ENCODE peak calls at places on chromosomes 3 and 15, in eight cellular contexts. F, G, H, L, K, E, Z and U are unnamed samples.

GRCh38 chr15:40956543-40956982 is 3.3 kb downstream of the CHAC1 start:
- DNase-seq in F (no peak), G (no peak), H (no peak), L (no peak), K (no peak), E (no peak), Z (no peak), U (no peak)

GRCh38 chr15:45130291-45131000 is 652 bp downstream of the DUOX1 start:
- DNase-seq in F (no peak), G (no peak), H (no peak), L (no peak), K (no peak), E (no peak), Z (no peak), U (peak)

GRCh38 chr15:74826372-74826819 is at the start of gene CPLX3:
- DNase-seq in F (no peak), G (peak), H (no peak), L (no peak), K (no peak), E (no peak), Z (no peak), U (peak)

GRCh38 chr3:31732548-31732947 is 199.8 kb downstream of the STT3B start:
- DNase-seq in F (no peak), G (no peak), H (no peak), L (no peak), K (peak), E (no peak), Z (no peak), U (no peak)

GRCh38 chr15:101479342-101479845 is 10.1 kb downstream of the PCSK6 start:
- DNase-seq in F (no peak), G (no peak), H (no peak), L (no peak), K (no peak), E (no peak), Z (no peak), U (peak)

GRCh38 chr3:125261031-125261430 is 48.5 kb upstream of the SLC12A8 start:
- DNase-seq in F (no peak), G (no peak), H (no peak), L (no peak), K (no peak), E (no peak), Z (no peak), U (no peak)

GRCh38 chr3:15148614-15149013 is 49.7 kb upstream of the RBSN start:
- DNase-seq in F (peak), G (peak), H (no peak), L (no peak), K (no peak), E (no peak), Z (no peak), U (peak)

GRCh38 chr15:80533934-80534333 is 129.8 kb downstream of the ARNT2 start:
- DNase-seq in F (no peak), G (no peak), H (no peak), L (no peak), K (no peak), E (no peak), Z (no peak), U (no peak)

GRCh38 chr3:31161889-31162288 is 267.4 kb upstream of the GADL1 start:
- DNase-seq in F (no peak), G (no peak), H (no peak), L (peak), K (no peak), E (no peak), Z (no peak), U (no peak)

GRCh38 chr15:51090753-51091152 is 4.0 kb downstream of the TNFAIP8L3 start:
- DNase-seq in F (peak), G (no peak), H (no peak), L (no peak), K (no peak), E (no peak), Z (no peak), U (no peak)

GRCh38 chr15:101337976-101338375 is 42.9 kb upstream of the SNRPA1 start:
- DNase-seq in F (no peak), G (no peak), H (no peak), L (no peak), K (no peak), E (no peak), Z (no peak), U (no peak)

GRCh38 chr3:50333744-50334328 is 5.8 kb upstream of the TUSC2 start:
- DNase-seq in F (peak), G (no peak), H (no peak), L (peak), K (peak), E (peak), Z (no peak), U (no peak)

GRCh38 chr15:29812384-29812694 is 9.9 kb downstream of the TJP1 start:
- DNase-seq in F (peak), G (no peak), H (no peak), L (peak), K (no peak), E (no peak), Z (peak), U (no peak)

GRCh38 chr3:58858126-58858525 is 191.6 kb upstream of the FAM3D start:
- DNase-seq in F (no peak), G (no peak), H (no peak), L (peak), K (no peak), E (no peak), Z (no peak), U (no peak)

GRCh38 chr3:40309439-40309924 is at the start of gene EIF1B:
- DNase-seq in F (peak), G (peak), H (peak), L (peak), K (peak), E (peak), Z (peak), U (peak)

GRCh38 chr3:99410789-99411311 is 227.5 kb upstream of the COL8A1 start:
- DNase-seq in F (peak), G (peak), H (no peak), L (peak), K (no peak), E (no peak), Z (no peak), U (no peak)

GRCh38 chr3:185959609-185960517 is 22.0 kb upstream of the TRA2B start:
- DNase-seq in F (peak), G (no peak), H (no peak), L (peak), K (no peak), E (no peak), Z (no peak), U (no peak)

DNA sequence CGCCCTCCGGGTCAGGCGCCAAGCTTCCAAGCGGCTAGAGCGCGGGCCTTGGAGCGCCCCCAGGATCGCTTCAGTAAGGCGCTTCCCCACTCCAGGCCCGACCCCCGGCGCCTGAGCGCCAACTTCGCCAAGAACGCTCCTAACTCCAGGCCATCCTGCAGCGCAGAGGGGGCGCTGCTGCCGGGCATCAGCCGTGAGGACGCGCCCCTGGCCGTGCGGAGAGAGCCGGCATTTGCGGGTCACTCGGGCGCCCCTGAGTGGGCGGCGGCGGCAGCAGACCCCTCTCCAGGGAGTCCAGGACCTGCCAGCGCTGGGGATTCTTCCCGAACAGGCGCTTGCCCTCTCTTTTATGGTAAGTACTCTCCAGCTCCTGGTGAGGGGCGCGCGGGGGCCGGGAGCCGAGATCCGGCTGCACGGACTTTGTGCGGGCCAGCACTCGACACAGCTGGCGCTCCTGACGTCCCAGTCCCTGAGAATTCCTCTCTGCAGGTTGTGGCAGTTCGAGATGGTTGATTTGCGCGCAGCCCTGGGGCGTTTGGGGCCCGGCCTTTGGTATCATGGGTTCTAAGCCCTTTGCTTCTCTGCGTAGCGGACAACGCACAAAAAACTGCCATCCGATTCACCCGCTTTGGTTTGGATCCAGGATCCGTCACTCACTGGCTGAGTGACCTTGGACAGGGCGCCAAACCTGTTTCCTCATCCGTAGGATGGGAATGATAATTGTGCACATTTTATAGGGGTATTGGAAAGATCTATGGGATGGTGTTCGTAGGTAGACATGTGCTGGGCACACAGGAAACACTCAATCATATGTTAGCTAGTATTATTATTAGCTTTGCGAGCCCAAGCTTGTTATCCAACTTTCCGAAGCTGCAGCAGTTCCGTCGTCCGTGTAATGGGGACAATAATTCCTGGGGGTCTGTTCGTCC is 758 bp downstream of the SPSB4 start:
- DNase-seq in F (no peak), G (peak), H (no peak), L (peak), K (peak), E (no peak), Z (no peak), U (peak)
- H3K4me3 ChIP-seq in F (no peak), G (peak), H (no peak), L (no peak), K (peak), E (peak), Z (no peak), U (peak)

GRCh38 chr15:95608371-95608770 is 722.1 kb upstream of the NR2F2 start:
- DNase-seq in F (no peak), G (no peak), H (no peak), L (no peak), K (no peak), E (no peak), Z (no peak), U (no peak)

GRCh38 chr15:95615436-95615835 is 715.1 kb upstream of the NR2F2 start:
- DNase-seq in F (peak), G (no peak), H (no peak), L (no peak), K (no peak), E (no peak), Z (no peak), U (no peak)

GRCh38 chr15:95606551-95606950 is 723.9 kb upstream of the NR2F2 start:
- DNase-seq in F (no peak), G (no peak), H (no peak), L (no peak), K (no peak), E (no peak), Z (no peak), U (no peak)

GRCh38 chr15:95609096-95609495 is 721.4 kb upstream of the NR2F2 start:
- DNase-seq in F (peak), G (no peak), H (no peak), L (peak), K (no peak), E (no peak), Z (no peak), U (no peak)

GRCh38 chr15:95610945-95611344 is 719.6 kb upstream of the NR2F2 start:
- DNase-seq in F (no peak), G (peak), H (no peak), L (no peak), K (no peak), E (no peak), Z (no peak), U (no peak)
- H3K4me3 ChIP-seq in F (no peak), G (no peak), H (no peak), L (no peak), K (no peak), E (no peak), Z (no peak), U (no peak)

GRCh38 chr3:126525091-126525852 is 1.3 kb downstream of the CHST13 start:
- DNase-seq in F (no peak), G (no peak), H (no peak), L (no peak), K (no peak), E (no peak), Z (no peak), U (peak)

GRCh38 chr3:126526668-126527005 is 2.7 kb downstream of the CHST13 start:
- DNase-seq in F (no peak), G (no peak), H (no peak), L (no peak), K (no peak), E (no peak), Z (no peak), U (no peak)

GRCh38 chr3:126523745-126524428 is at the start of gene CHST13:
- DNase-seq in F (peak), G (peak), H (no peak), L (peak), K (peak), E (no peak), Z (no peak), U (peak)

GRCh38 chr3:126525853-126526667 is 2.1 kb downstream of the CHST13 start:
- DNase-seq in F (no peak), G (no peak), H (no peak), L (no peak), K (no peak), E (no peak), Z (no peak), U (no peak)

DNA sequence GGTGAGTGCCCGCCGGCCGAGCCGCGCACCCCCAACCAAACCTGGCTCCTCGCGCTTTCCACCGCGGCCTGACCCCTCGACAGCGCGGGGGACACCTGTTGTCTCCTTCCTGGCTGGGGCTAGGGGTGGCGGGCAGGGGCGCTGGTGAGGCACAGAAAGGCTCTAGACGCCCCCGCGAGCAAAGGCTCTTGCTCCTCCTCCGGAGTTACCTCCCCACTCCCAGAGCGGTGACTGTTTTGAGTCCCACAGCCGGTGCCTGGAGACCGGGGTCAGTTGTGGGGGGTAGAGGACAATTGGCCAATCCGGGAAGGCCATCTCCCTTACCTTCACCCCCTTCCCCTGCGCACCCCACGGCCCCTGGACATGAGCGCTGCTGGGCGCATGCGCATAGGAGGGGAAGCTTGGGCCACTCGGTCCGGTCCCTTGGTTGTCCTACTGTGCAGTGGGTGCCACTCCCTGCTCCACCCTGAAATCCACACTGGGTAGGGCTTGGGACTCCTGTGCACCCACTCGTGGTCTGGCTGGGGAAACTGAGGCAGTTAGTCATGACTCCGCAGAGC is 554 bp downstream of the CHST13 start:
- DNase-seq in F (no peak), G (no peak), H (no peak), L (no peak), K (peak), E (no peak), Z (no peak), U (no peak)
- H3K4me3 ChIP-seq in F (no peak), G (peak), H (peak), L (peak), K (peak), E (peak), Z (peak), U (peak)

DNA sequence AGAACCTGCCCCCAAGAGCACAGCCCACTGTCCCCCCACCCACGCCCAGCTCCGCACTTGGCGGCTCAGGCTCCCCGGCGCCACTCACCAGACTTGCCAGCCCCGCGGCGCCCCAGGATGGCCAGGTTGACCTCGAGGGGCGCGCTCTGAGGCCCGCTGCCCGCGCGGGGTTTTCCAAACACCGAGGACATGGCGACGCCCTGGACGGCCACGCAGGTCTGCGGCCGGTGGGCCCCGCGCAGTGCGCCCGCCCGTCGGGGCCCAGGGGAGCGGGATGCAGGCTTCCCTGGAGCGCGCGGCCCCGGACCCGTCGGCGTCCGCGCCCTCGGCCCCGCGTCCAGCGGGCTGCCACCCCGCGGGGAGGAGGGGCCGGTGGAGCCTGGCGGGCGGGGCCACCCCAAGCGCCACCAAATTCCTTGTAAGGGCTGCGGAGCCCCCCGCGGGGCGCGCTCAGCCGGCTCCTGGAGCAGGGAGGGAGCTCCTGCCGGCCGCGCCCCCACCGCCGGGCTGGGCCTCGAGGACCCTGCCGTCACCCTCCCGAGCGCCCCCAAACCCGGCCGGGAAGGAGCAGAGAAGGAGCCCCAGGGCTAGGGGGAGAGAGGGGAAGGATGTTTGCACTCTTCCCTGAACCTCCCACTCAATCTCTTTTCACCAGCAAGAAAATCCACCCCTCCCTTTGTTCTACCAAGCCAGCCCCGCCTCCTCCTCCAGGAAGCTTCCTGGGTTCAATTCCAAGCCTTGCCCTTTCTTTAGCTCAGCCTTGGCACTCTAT is at the start of gene RASL12:
- DNase-seq in F (no peak), G (peak), H (no peak), L (no peak), K (peak), E (no peak), Z (no peak), U (peak)
- H3K4me3 ChIP-seq in F (peak), G (peak), H (peak), L (peak), K (peak), E (peak), Z (no peak), U (peak)

GRCh38 chr3:177443469-177443868 is 246.2 kb upstream of the TBL1XR1 start:
- DNase-seq in F (peak), G (no peak), H (peak), L (peak), K (no peak), E (no peak), Z (no peak), U (no peak)

GRCh38 chr3:177440456-177441105 is 243.3 kb upstream of the TBL1XR1 start:
- DNase-seq in F (no peak), G (no peak), H (no peak), L (peak), K (no peak), E (no peak), Z (no peak), U (no peak)

GRCh38 chr3:177441281-177441812 is 244.1 kb upstream of the TBL1XR1 start:
- DNase-seq in F (no peak), G (no peak), H (no peak), L (no peak), K (no peak), E (no peak), Z (no peak), U (no peak)

GRCh38 chr3:177439729-177440269 is 242.5 kb upstream of the TBL1XR1 start:
- DNase-seq in F (peak), G (no peak), H (no peak), L (no peak), K (no peak), E (no peak), Z (no peak), U (no peak)

GRCh38 chr3:177441813-177442646 is 244.7 kb upstream of the TBL1XR1 start:
- DNase-seq in F (no peak), G (no peak), H (no peak), L (no peak), K (no peak), E (no peak), Z (no peak), U (no peak)
- H3K4me3 ChIP-seq in F (no peak), G (no peak), H (no peak), L (no peak), K (no peak), E (no peak), Z (no peak), U (no peak)

GRCh38 chr15:89139613-89140499 is 51.6 kb downstream of the ABHD2 start:
- DNase-seq in F (peak), G (peak), H (no peak), L (no peak), K (no peak), E (peak), Z (no peak), U (peak)
- H3K4me3 ChIP-seq in F (no peak), G (no peak), H (no peak), L (no peak), K (no peak), E (no peak), Z (no peak), U (no peak)

DNA sequence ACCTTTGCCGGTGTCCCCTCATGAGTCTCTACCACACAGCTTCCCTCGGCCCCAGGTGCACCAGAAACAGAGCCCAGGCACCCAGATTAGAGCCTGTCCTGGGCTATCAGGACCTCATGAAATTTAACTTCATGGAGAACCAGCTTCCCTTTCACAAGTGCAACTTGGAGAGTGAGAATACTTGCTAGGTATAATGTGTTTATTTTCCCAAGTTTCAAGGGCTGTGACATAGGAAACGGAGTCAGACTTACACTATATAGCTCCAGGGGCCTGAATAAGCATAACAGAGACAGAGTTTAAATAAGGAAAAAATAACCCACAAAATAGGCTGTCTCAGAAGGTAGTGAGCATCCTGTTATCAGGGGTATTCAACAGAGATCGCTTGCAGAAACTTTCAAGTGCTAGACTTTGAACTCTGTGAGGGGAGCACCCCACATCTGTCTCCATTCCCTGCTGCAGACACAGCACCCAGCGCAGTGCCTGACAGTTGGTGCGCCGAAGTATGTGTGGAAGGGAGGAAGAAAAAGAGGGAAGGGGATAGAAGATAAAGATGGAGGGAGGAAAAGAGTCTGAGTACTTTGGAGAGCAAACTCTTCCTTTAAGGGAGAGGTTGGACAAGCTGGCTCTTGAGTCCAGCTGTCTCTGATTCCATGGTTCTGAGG is 85.0 kb downstream of the CPN2 start:
- DNase-seq in F (no peak), G (no peak), H (no peak), L (no peak), K (no peak), E (no peak), Z (no peak), U (peak)
- H3K4me3 ChIP-seq in F (no peak), G (no peak), H (no peak), L (no peak), K (peak), E (no peak), Z (no peak), U (no peak)